ENCODE peak calls at places on chromosome 18, in seven cellular contexts. Q is AG04449, S is activated B cell treated with CpG ODN at 0.5 μM for 24 hours, C is brain microvascular endothelial cell, B is uterus, O is lower leg skin, J is GM13976. A is an unnamed sample.

GRCh38 chr18:50721006-50721405 is 98.8 kb downstream of the MRO start:
- DNase-seq in Q (no peak), S (no peak), C (no peak), B (no peak), O (no peak), J (no peak), A (no peak)

GRCh38 chr18:46732801-46733200 is 24.1 kb downstream of the ST8SIA5 start:
- DNase-seq in Q (no peak), S (no peak), C (no peak), B (no peak), O (no peak), J (no peak), A (no peak)

GRCh38 chr18:21998531-21998930 is 170.9 kb upstream of the GATA6 start:
- DNase-seq in Q (no peak), S (no peak), C (no peak), B (no peak), O (no peak), J (no peak), A (no peak)

GRCh38 chr18:60090170-60090569 is 190.4 kb downstream of the PMAIP1 start:
- DNase-seq in Q (no peak), S (no peak), C (no peak), B (no peak), O (no peak), J (peak; percentile 6), A (no peak)

GRCh38 chr18:45335644-45336043 is 279.6 kb upstream of the SLC14A2 start:
- DNase-seq in Q (no peak), S (no peak), C (no peak), B (no peak), O (no peak), J (no peak), A (no peak)

GRCh38 chr18:74040459-74041332 is 106.9 kb downstream of the FBXO15 start:
- DNase-seq in Q (no peak), S (peak; percentile 49), C (no peak), B (no peak), O (no peak), J (peak; percentile 75), A (peak; percentile 86)

GRCh38 chr18:41842886-41843285 is 112.1 kb upstream of the PIK3C3 start:
- DNase-seq in Q (no peak), S (no peak), C (no peak), B (no peak), O (no peak), J (no peak), A (no peak)

GRCh38 chr18:75141166-75141565 is 67.8 kb downstream of the PTGR3 start:
- DNase-seq in Q (no peak), S (no peak), C (no peak), B (no peak), O (no peak), J (no peak), A (no peak)

GRCh38 chr18:63488160-63488559 is 11.4 kb downstream of the SERPINB5 start:
- DNase-seq in Q (no peak), S (no peak), C (no peak), B (no peak), O (no peak), J (no peak), A (no peak)

GRCh38 chr18:78586596-78586995 is 393.0 kb upstream of the SALL3 start:
- DNase-seq in Q (no peak), S (no peak), C (no peak), B (no peak), O (no peak), J (no peak), A (no peak)

GRCh38 chr18:40867452-40867851 is 1087.6 kb upstream of the PIK3C3 start:
- DNase-seq in Q (peak; percentile 57), S (no peak), C (peak; percentile 73), B (no peak), O (no peak), J (no peak), A (no peak)

GRCh38 chr18:13452448-13452811 is 233.9 kb downstream of the LDLRAD4 start:
- DNase-seq in Q (peak; percentile 28), S (no peak), C (peak; percentile 48), B (peak; percentile 48), O (peak; percentile 55), J (no peak), A (no peak)

DNA sequence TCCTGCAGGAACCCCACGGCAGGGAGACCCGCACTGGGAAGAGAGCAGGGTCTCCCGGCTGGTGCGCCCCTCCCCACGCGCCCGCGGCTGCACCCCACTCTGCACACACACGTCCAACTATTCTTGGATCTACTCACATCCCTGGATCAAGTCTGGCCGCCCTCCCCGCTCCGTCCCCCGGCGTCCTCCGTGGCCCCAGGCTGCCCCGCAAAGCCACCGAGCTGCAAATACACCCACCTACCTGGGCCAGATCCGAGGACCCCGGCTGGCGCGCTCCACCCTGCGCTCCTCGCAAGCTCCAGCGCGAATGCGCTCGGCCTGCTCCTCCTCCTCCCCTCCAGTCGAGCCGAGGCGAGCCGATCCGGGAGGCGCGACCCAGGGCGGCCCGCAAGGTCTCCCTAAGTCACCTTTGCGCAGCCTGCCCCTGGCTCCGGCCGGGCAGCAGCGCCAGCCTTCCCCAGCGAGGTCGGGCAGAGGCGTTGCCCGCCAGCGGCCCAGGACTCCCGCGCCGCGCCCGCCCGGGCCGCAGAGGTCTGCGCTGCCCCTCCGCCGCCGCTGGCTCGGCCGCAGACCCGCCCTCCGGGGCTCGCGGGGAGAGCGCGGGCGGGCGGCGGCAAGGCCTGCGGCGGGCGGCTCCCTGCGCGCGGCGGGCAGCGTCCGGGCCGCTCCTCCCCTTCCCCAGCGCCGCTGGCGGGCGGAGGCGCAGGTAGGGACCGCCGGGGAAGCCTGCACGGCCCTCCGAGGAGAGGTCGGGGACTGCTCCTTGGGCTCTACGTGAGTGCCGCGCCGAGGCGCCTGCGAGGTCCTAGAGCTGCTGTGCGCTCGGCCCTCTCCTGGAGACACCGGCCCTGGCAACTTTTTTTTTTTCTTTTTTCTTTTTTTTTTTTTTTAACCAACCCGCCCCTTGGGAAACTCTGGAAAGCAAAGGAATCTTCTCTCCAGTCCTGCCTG is 126.0 kb downstream of the OSBPL1A start:
- DNase-seq in Q (no peak), S (peak; percentile 22), C (peak; percentile 63), B (peak; percentile 71), O (peak; percentile 43), J (peak; percentile 55), A (peak; percentile 70)
- TF ChIP-seq CTCF in Q (peak; percentile 26), S (no peak), C (peak; percentile 39), B (peak; percentile 40), O (no peak), J (no peak), A (no peak)

GRCh38 chr18:77132369-77133050 is at the start of gene MBP:
- DNase-seq in Q (no peak), S (peak; percentile 72), C (no peak), B (peak; percentile 51), O (peak; percentile 64), J (peak; percentile 88), A (no peak)
- TF ChIP-seq CTCF in Q (no peak), S (no peak), C (no peak), B (no peak), O (no peak), J (no peak), A (no peak)

GRCh38 chr18:62325806-62326645 is 916 bp downstream of the TNFRSF11A start:
- DNase-seq in Q (no peak), S (peak; percentile 28), C (no peak), B (no peak), O (no peak), J (peak; percentile 46), A (no peak)

GRCh38 chr18:62326646-62327348 is 1.7 kb downstream of the TNFRSF11A start:
- DNase-seq in Q (no peak), S (no peak), C (no peak), B (no peak), O (no peak), J (no peak), A (no peak)

GRCh38 chr18:62323483-62324354 is 1.4 kb upstream of the TNFRSF11A start:
- DNase-seq in Q (no peak), S (no peak), C (no peak), B (no peak), O (no peak), J (no peak), A (no peak)

GRCh38 chr18:62324355-62324828 is 718 bp upstream of the TNFRSF11A start:
- DNase-seq in Q (no peak), S (no peak), C (no peak), B (no peak), O (no peak), J (no peak), A (no peak)

DNA sequence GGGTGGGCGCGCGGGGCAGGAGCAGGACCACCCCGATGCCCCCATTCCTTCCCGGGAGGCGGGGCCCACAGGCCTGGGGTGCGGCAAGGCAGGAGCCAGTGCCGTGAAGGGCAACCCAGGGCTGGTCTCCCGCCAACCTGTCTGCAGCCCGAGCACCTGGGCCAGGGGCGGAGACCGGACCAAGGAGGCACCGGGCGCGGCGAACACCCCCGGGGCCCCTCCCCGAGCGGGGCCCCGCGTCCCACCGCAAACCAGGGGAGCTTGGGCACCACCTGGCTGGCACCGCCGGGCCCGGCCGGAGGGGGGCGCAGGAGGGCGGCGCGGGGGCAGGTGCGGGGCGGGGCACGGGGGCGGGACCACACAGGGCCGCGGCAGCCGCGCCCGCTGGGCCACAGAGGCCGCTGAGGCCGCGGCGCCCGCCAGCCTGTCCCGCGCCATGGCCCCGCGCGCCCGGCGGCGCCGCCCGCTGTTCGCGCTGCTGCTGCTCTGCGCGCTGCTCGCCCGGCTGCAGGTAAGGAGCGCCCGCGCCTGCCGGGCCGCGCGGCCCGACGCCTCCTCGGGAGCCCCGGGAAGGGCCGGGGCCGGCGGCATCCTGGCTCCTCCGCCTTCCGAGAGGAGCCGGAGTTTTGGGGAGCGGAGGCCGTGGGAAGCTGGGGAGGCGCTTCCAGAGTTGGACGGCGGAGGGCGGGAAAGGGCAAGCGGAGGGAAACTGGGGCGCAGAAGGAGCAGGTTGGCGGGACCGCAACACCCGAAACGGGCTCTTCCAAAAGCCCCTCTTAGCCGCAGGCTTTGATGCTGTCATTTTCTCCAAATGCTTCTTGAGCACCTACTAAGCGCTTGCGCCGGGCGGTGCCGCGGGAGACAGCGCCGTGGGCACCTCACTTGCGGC is at the start of gene TNFRSF11A:
- DNase-seq in Q (no peak), S (peak; percentile 61), C (no peak), B (no peak), O (no peak), J (peak; percentile 88), A (peak; percentile 86)
- TF ChIP-seq CTCF in Q (no peak), S (no peak), C (no peak), B (no peak), O (no peak), J (peak; percentile 56), A (no peak)

DNA sequence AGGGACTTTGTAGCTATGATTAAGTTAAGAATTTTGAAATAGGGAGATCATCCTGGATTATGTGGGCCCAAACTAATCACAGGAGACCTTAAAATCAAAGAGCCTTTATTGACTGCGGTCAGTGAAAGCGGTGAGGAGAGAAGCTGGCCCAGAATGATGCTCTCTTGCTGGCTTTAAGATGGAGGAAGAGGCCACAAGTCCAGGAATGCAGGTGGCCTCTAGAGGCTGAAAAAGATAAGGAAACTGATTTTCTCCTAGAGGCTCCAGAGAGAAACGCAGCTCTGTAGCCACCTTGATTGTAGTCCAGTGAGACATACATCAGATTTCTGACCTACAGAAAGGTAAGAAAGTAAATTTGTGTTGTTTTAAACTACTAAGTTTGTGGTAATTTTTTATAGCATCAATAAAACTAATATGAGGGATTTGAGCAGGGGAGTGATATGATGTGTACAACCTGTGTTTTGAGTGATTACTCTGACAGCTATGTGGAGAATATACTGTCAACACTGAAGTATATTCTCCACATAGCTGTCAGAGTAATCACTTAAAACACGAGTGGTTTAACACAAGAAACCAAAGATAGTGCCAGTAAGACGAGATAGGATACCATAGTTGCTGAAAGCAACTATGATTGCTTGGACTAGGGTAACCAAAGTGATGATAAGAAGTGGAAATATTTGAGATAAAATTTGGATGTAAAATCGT is 364.4 kb upstream of the CHST9 start:
- DNase-seq in Q (no peak), S (no peak), C (no peak), B (no peak), O (no peak), J (no peak), A (no peak)
- TF ChIP-seq CTCF in Q (no peak), S (no peak), C (no peak), B (no peak), O (no peak), J (no peak), A (no peak)